ENCODE peak calls at places on chromosomes 16 and 17, in eight cellular contexts. One of them, this sample, is unnamed.

GRCh38 chr16:21645261-21645721 is 7.1 kb downstream of the IGSF6 start:
- DNase-seq in ureter: no peak
- DNase-seq in A549: no peak
- DNase-seq in omental fat pad: no peak
- DNase-seq in HFFc6: no peak
- DNase-seq in AG09309: no peak
- DNase-seq in GM12865: peak
- DNase-seq in HT-29: no peak
- DNase-seq in this sample: no peak

GRCh38 chr16:83539736-83540490 is 267.9 kb upstream of the HSBP1 start:
- DNase-seq in ureter: no peak
- DNase-seq in A549: no peak
- DNase-seq in omental fat pad: no peak
- DNase-seq in HFFc6: no peak
- DNase-seq in AG09309: no peak
- DNase-seq in GM12865: no peak
- DNase-seq in HT-29: no peak
- DNase-seq in this sample: no peak

GRCh38 chr17:80901319-80901718 is 90.3 kb upstream of the CHMP6 start:
- DNase-seq in ureter: no peak
- DNase-seq in A549: no peak
- DNase-seq in omental fat pad: no peak
- DNase-seq in HFFc6: no peak
- DNase-seq in AG09309: no peak
- DNase-seq in GM12865: peak
- DNase-seq in HT-29: no peak
- DNase-seq in this sample: no peak

GRCh38 chr16:70679653-70680494 is 6.0 kb downstream of the MTSS2 start:
- DNase-seq in ureter: no peak
- DNase-seq in A549: peak
- DNase-seq in omental fat pad: no peak
- DNase-seq in HFFc6: no peak
- DNase-seq in AG09309: no peak
- DNase-seq in GM12865: no peak
- DNase-seq in HT-29: no peak
- DNase-seq in this sample: no peak

GRCh38 chr17:74012465-74012864 is 191.0 kb upstream of the RPL38 start:
- DNase-seq in ureter: no peak
- DNase-seq in A549: no peak
- DNase-seq in omental fat pad: no peak
- DNase-seq in HFFc6: no peak
- DNase-seq in AG09309: no peak
- DNase-seq in GM12865: no peak
- DNase-seq in HT-29: no peak
- DNase-seq in this sample: no peak

GRCh38 chr17:8015236-8015956 is 13.0 kb downstream of the GUCY2D start:
- DNase-seq in ureter: no peak
- DNase-seq in A549: no peak
- DNase-seq in omental fat pad: no peak
- DNase-seq in HFFc6: no peak
- DNase-seq in AG09309: no peak
- DNase-seq in GM12865: no peak
- DNase-seq in HT-29: no peak
- DNase-seq in this sample: no peak

GRCh38 chr16:54355251-54355650 is 68.7 kb upstream of the IRX3 start:
- DNase-seq in ureter: no peak
- DNase-seq in A549: no peak
- DNase-seq in omental fat pad: no peak
- DNase-seq in HFFc6: peak
- DNase-seq in AG09309: no peak
- DNase-seq in GM12865: no peak
- DNase-seq in HT-29: no peak
- DNase-seq in this sample: no peak

GRCh38 chr16:78286076-78286475 is 186.6 kb downstream of the WWOX start:
- DNase-seq in ureter: no peak
- DNase-seq in A549: no peak
- DNase-seq in omental fat pad: no peak
- DNase-seq in HFFc6: no peak
- DNase-seq in AG09309: no peak
- DNase-seq in GM12865: no peak
- DNase-seq in HT-29: no peak
- DNase-seq in this sample: no peak

GRCh38 chr16:86529160-86529559 is 18.8 kb downstream of the FOXF1 start:
- DNase-seq in ureter: no peak
- DNase-seq in A549: no peak
- DNase-seq in omental fat pad: no peak
- DNase-seq in HFFc6: peak
- DNase-seq in AG09309: no peak
- DNase-seq in GM12865: no peak
- DNase-seq in HT-29: no peak
- DNase-seq in this sample: no peak

GRCh38 chr17:59643159-59643857 is 23.6 kb downstream of the CLTC start:
- DNase-seq in ureter: no peak
- DNase-seq in A549: no peak
- DNase-seq in omental fat pad: no peak
- DNase-seq in HFFc6: peak
- DNase-seq in AG09309: no peak
- DNase-seq in GM12865: peak
- DNase-seq in HT-29: peak
- DNase-seq in this sample: no peak

GRCh38 chr17:65627108-65627507 is 65.7 kb upstream of the AXIN2 start:
- DNase-seq in ureter: no peak
- DNase-seq in A549: no peak
- DNase-seq in omental fat pad: no peak
- DNase-seq in HFFc6: no peak
- DNase-seq in AG09309: no peak
- DNase-seq in GM12865: no peak
- DNase-seq in HT-29: peak
- DNase-seq in this sample: no peak

GRCh38 chr17:66906321-66907278 is 57.9 kb upstream of the CACNG4 start:
- DNase-seq in ureter: peak
- DNase-seq in A549: peak
- DNase-seq in omental fat pad: peak
- DNase-seq in HFFc6: peak
- DNase-seq in AG09309: peak
- DNase-seq in GM12865: peak
- DNase-seq in HT-29: peak
- DNase-seq in this sample: peak

GRCh38 chr16:80948886-80949502 is 57.7 kb downstream of the CMC2 start:
- DNase-seq in ureter: no peak
- DNase-seq in A549: no peak
- DNase-seq in omental fat pad: peak
- DNase-seq in HFFc6: peak
- DNase-seq in AG09309: no peak
- DNase-seq in GM12865: peak
- DNase-seq in HT-29: peak
- DNase-seq in this sample: peak

GRCh38 chr17:57419940-57420522 is 163.7 kb downstream of the MSI2 start:
- DNase-seq in ureter: no peak
- DNase-seq in A549: no peak
- DNase-seq in omental fat pad: no peak
- DNase-seq in HFFc6: no peak
- DNase-seq in AG09309: no peak
- DNase-seq in GM12865: no peak
- DNase-seq in HT-29: no peak
- DNase-seq in this sample: no peak

GRCh38 chr16:50367777-50368409 is 895 bp downstream of the BRD7 start:
- DNase-seq in ureter: no peak
- DNase-seq in A549: no peak
- DNase-seq in omental fat pad: no peak
- DNase-seq in HFFc6: no peak
- DNase-seq in AG09309: no peak
- DNase-seq in GM12865: no peak
- DNase-seq in HT-29: peak
- DNase-seq in this sample: no peak

GRCh38 chr16:28580726-28581315 is 16.0 kb downstream of the SULT1A2 start:
- DNase-seq in ureter: no peak
- DNase-seq in A549: no peak
- DNase-seq in omental fat pad: no peak
- DNase-seq in HFFc6: no peak
- DNase-seq in AG09309: no peak
- DNase-seq in GM12865: no peak
- DNase-seq in HT-29: no peak
- DNase-seq in this sample: no peak

GRCh38 chr17:49592263-49592662 is 16.6 kb downstream of the NXPH3 start:
- DNase-seq in ureter: no peak
- DNase-seq in A549: no peak
- DNase-seq in omental fat pad: no peak
- DNase-seq in HFFc6: no peak
- DNase-seq in AG09309: no peak
- DNase-seq in GM12865: no peak
- DNase-seq in HT-29: no peak
- DNase-seq in this sample: no peak

GRCh38 chr17:45307290-45308015 is 9.4 kb downstream of the MAP3K14 start:
- DNase-seq in ureter: no peak
- DNase-seq in A549: no peak
- DNase-seq in omental fat pad: no peak
- DNase-seq in HFFc6: peak
- DNase-seq in AG09309: no peak
- DNase-seq in GM12865: peak
- DNase-seq in HT-29: no peak
- DNase-seq in this sample: no peak

GRCh38 chr17:4249452-4250029 is 14.2 kb downstream of the ANKFY1 start:
- DNase-seq in ureter: no peak
- DNase-seq in A549: peak
- DNase-seq in omental fat pad: no peak
- DNase-seq in HFFc6: no peak
- DNase-seq in AG09309: peak
- DNase-seq in GM12865: peak
- DNase-seq in HT-29: peak
- DNase-seq in this sample: peak

GRCh38 chr16:2515180-2515803 is 1.5 kb downstream of the ATP6V0C start:
- DNase-seq in ureter: no peak
- DNase-seq in A549: no peak
- DNase-seq in omental fat pad: no peak
- DNase-seq in HFFc6: no peak
- DNase-seq in AG09309: no peak
- DNase-seq in GM12865: no peak
- DNase-seq in HT-29: no peak
- DNase-seq in this sample: no peak

GRCh38 chr17:511001-511690 is 158.5 kb upstream of the RPH3AL start:
- DNase-seq in ureter: no peak
- DNase-seq in A549: no peak
- DNase-seq in omental fat pad: no peak
- DNase-seq in HFFc6: peak
- DNase-seq in AG09309: peak
- DNase-seq in GM12865: no peak
- DNase-seq in HT-29: no peak
- DNase-seq in this sample: no peak

GRCh38 chr17:51733166-51733565 is 425.3 kb downstream of the CA10 start:
- DNase-seq in ureter: no peak
- DNase-seq in A549: no peak
- DNase-seq in omental fat pad: no peak
- DNase-seq in HFFc6: no peak
- DNase-seq in AG09309: no peak
- DNase-seq in GM12865: no peak
- DNase-seq in HT-29: no peak
- DNase-seq in this sample: no peak

GRCh38 chr17:67165201-67165600 is 79.8 kb downstream of the HELZ start:
- DNase-seq in ureter: no peak
- DNase-seq in A549: no peak
- DNase-seq in omental fat pad: no peak
- DNase-seq in HFFc6: no peak
- DNase-seq in AG09309: no peak
- DNase-seq in GM12865: no peak
- DNase-seq in HT-29: no peak
- DNase-seq in this sample: no peak

GRCh38 chr17:56939869-56940484 is 20.9 kb downstream of the COIL start:
- DNase-seq in ureter: no peak
- DNase-seq in A549: peak
- DNase-seq in omental fat pad: no peak
- DNase-seq in HFFc6: peak
- DNase-seq in AG09309: peak
- DNase-seq in GM12865: peak
- DNase-seq in HT-29: peak
- DNase-seq in this sample: peak

GRCh38 chr17:79042421-79043190 is 18.6 kb downstream of the C1QTNF1 start:
- DNase-seq in ureter: no peak
- DNase-seq in A549: peak
- DNase-seq in omental fat pad: peak
- DNase-seq in HFFc6: peak
- DNase-seq in AG09309: no peak
- DNase-seq in GM12865: peak
- DNase-seq in HT-29: peak
- DNase-seq in this sample: peak

GRCh38 chr17:9219631-9220415 is 198.5 kb downstream of the NTN1 start:
- DNase-seq in ureter: no peak
- DNase-seq in A549: no peak
- DNase-seq in omental fat pad: no peak
- DNase-seq in HFFc6: no peak
- DNase-seq in AG09309: no peak
- DNase-seq in GM12865: no peak
- DNase-seq in HT-29: no peak
- DNase-seq in this sample: no peak

GRCh38 chr17:57455063-57455914 is 199.0 kb downstream of the MSI2 start:
- DNase-seq in ureter: no peak
- DNase-seq in A549: no peak
- DNase-seq in omental fat pad: no peak
- DNase-seq in HFFc6: no peak
- DNase-seq in AG09309: no peak
- DNase-seq in GM12865: peak
- DNase-seq in HT-29: no peak
- DNase-seq in this sample: peak

GRCh38 chr16:53773150-53773846 is 69.3 kb downstream of the FTO start:
- DNase-seq in ureter: peak
- DNase-seq in A549: peak
- DNase-seq in omental fat pad: no peak
- DNase-seq in HFFc6: peak
- DNase-seq in AG09309: no peak
- DNase-seq in GM12865: peak
- DNase-seq in HT-29: peak
- DNase-seq in this sample: peak

GRCh38 chr17:71423871-71424546 is 696.8 kb upstream of the SOX9 start:
- DNase-seq in ureter: no peak
- DNase-seq in A549: no peak
- DNase-seq in omental fat pad: no peak
- DNase-seq in HFFc6: peak
- DNase-seq in AG09309: no peak
- DNase-seq in GM12865: peak
- DNase-seq in HT-29: peak
- DNase-seq in this sample: no peak

GRCh38 chr16:29757950-29758466 is 12.2 kb upstream of the C16orf54 start:
- DNase-seq in ureter: no peak
- DNase-seq in A549: no peak
- DNase-seq in omental fat pad: no peak
- DNase-seq in HFFc6: no peak
- DNase-seq in AG09309: peak
- DNase-seq in GM12865: no peak
- DNase-seq in HT-29: peak
- DNase-seq in this sample: no peak

GRCh38 chr17:1559743-1560581 is 2.6 kb downstream of the PITPNA start:
- DNase-seq in ureter: no peak
- DNase-seq in A549: no peak
- DNase-seq in omental fat pad: no peak
- DNase-seq in HFFc6: no peak
- DNase-seq in AG09309: no peak
- DNase-seq in GM12865: no peak
- DNase-seq in HT-29: no peak
- DNase-seq in this sample: no peak

GRCh38 chr16:45454-45853 is 8.0 kb downstream of the POLR3K start:
- DNase-seq in ureter: no peak
- DNase-seq in A549: no peak
- DNase-seq in omental fat pad: no peak
- DNase-seq in HFFc6: no peak
- DNase-seq in AG09309: no peak
- DNase-seq in GM12865: no peak
- DNase-seq in HT-29: no peak
- DNase-seq in this sample: no peak

This sample was measured in SJCRH30.